ENCODE peak calls at places on chromosomes 6 and 20, in seven cellular contexts. A is T-cell, X is C1 segment of cervical spinal cord, Y is pons, P is GM04504, J is substantia nigra, V is stromal cell of bone marrow. I is an unnamed sample.

GRCh38 chr6:133432021-133432989 is 191.1 kb downstream of the EYA4 start:
- DNase-seq in A (no peak), X (no peak), Y (no peak), P (no peak), J (no peak), V (no peak), I (no peak)

GRCh38 chr20:14700641-14700965 is 363.2 kb upstream of the FLRT3 start:
- DNase-seq in A (no peak), X (no peak), Y (no peak), P (no peak), J (no peak), V (peak), I (no peak)

GRCh38 chr20:59435496-59435895 is 135.1 kb downstream of the EDN3 start:
- DNase-seq in A (no peak), X (peak), Y (no peak), P (no peak), J (no peak), V (no peak), I (no peak)

GRCh38 chr6:135251964-135252429 is 70.9 kb downstream of the MYB start:
- DNase-seq in A (no peak), X (no peak), Y (no peak), P (no peak), J (no peak), V (peak), I (no peak)

GRCh38 chr6:140670013-140670412 is 1295.6 kb upstream of the CITED2 start:
- DNase-seq in A (no peak), X (no peak), Y (no peak), P (no peak), J (no peak), V (peak), I (no peak)

GRCh38 chr20:46215913-46216707 is 92.2 kb downstream of the CDH22 start:
- DNase-seq in A (no peak), X (peak), Y (no peak), P (no peak), J (no peak), V (no peak), I (no peak)

GRCh38 chr6:154241570-154241969 is 115.0 kb downstream of the IPCEF1 start:
- DNase-seq in A (no peak), X (peak), Y (no peak), P (no peak), J (no peak), V (no peak), I (no peak)

GRCh38 chr20:25499855-25500434 is 85.4 kb downstream of the NINL start:
- DNase-seq in A (no peak), X (no peak), Y (no peak), P (no peak), J (no peak), V (no peak), I (no peak)

GRCh38 chr6:138323821-138324220 is 53.9 kb upstream of the SMIM28 start:
- DNase-seq in A (no peak), X (peak), Y (no peak), P (no peak), J (no peak), V (no peak), I (no peak)

GRCh38 chr20:12827796-12828406 is 180.9 kb upstream of the SPTLC3 start:
- DNase-seq in A (no peak), X (peak), Y (no peak), P (no peak), J (no peak), V (no peak), I (no peak)

GRCh38 chr6:110728501-110728900 is 86.8 kb downstream of the CDK19 start:
- DNase-seq in A (no peak), X (no peak), Y (no peak), P (no peak), J (no peak), V (no peak), I (no peak)

GRCh38 chr6:40955181-40955550 is 83.9 kb downstream of the UNC5CL start:
- DNase-seq in A (no peak), X (no peak), Y (no peak), P (no peak), J (no peak), V (no peak), I (no peak)

GRCh38 chr6:154386848-154387717 is 30.5 kb upstream of the IPCEF1 start:
- DNase-seq in A (no peak), X (no peak), Y (no peak), P (peak), J (no peak), V (peak), I (no peak)

GRCh38 chr20:33815671-33816070 is 4.5 kb downstream of the CHMP4B start:
- DNase-seq in A (no peak), X (no peak), Y (no peak), P (no peak), J (no peak), V (no peak), I (no peak)

GRCh38 chr6:56671160-56671559 is 28.5 kb upstream of the DST start:
- DNase-seq in A (no peak), X (no peak), Y (no peak), P (no peak), J (no peak), V (no peak), I (no peak)

I was measured in globus pallidus.